ENCODE peak calls at places on chromosome 1, in seven cellular contexts. R is fibroblast of lung; Z is left lung; M is CD8-positive, alpha-beta T cell; J is heart right ventricle; F is PC-9; W is body of pancreas. B is an unnamed sample.

GRCh38 chr1:11143401-11143800 is 43.7 kb upstream of the EXOSC10 start:
- DNase-seq in R (no peak), J (no peak), W (no peak), F (no peak), Z (no peak), M (no peak), B (no peak)

GRCh38 chr1:52928083-52928404 is 968 bp downstream of the SCP2 start:
- DNase-seq in J (no peak), W (peak; percentile 36), F (no peak), Z (no peak), M (no peak), R (no peak), B (no peak)

GRCh38 chr1:83932281-83932680 is 66.7 kb downstream of the TTLL7 start:
- DNase-seq in F (no peak), J (no peak), Z (no peak), R (no peak), W (no peak), M (no peak), B (no peak)

GRCh38 chr1:30872033-30872947 is 36.3 kb downstream of the SDC3 start:
- DNase-seq in R (no peak), W (no peak), F (no peak), J (no peak), Z (no peak), M (no peak), B (no peak)

GRCh38 chr1:201756411-201756810 is 72.5 kb upstream of the IPO9 start:
- DNase-seq in J (no peak), W (no peak), M (no peak), F (no peak), R (peak; percentile 65), Z (no peak), B (no peak)

GRCh38 chr1:64975740-64976139 is 9.4 kb upstream of the JAK1 start:
- DNase-seq in F (no peak), J (no peak), Z (no peak), M (no peak), R (no peak), W (no peak), B (no peak)

GRCh38 chr1:8461341-8462110 is 143.6 kb downstream of the SLC45A1 start:
- DNase-seq in M (no peak), Z (no peak), W (no peak), F (no peak), J (no peak), R (no peak), B (no peak)

GRCh38 chr1:212664409-212665199 is 35.0 kb downstream of the BATF3 start:
- DNase-seq in J (no peak), M (no peak), W (no peak), R (no peak), Z (no peak), F (no peak), B (no peak)

GRCh38 chr1:235893840-235894239 is 27.1 kb upstream of the LYST start:
- DNase-seq in M (no peak), R (no peak), J (no peak), W (no peak), Z (no peak), F (peak; percentile 52), B (no peak)

GRCh38 chr1:156602557-156602993 is 1.3 kb upstream of the GPATCH4 start:
- DNase-seq in J (no peak), R (no peak), Z (no peak), F (no peak), W (no peak), M (no peak), B (no peak)
- TF ChIP-seq CTCF in J (peak; percentile 40), R (peak; percentile 32), Z (no peak), F (peak; percentile 41), W (peak; percentile 27), M (peak; percentile 27), B (peak; percentile 47)

DNA sequence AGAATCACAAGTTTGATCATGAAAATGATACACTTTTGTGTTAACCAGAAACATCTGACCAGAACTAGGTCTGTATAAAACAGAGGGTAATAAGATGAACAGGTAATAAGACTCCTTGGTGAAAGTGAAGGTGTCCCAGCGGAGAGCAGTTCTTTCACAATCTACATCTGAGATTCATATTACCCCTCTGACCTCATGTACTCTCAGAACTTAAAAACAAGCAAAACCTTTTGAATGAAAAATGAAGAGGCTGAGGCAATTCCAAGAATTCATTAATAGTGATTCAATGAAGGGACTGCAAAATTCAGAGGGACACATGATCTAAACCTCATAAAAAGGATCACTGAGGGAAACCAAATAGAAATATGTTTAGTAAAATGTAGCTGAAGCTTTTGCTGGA is 10.9 kb upstream of the MPZL1 start:
- DNase-seq in R (no peak), Z (no peak), J (no peak), F (no peak), M (no peak), W (no peak), B (no peak)
- H3K4me3 ChIP-seq in R (no peak overlapping the region), Z (no peak overlapping the region), J (no peak overlapping the region), F (no peak overlapping the region), M (no peak overlapping the region), W (no peak overlapping the region), B (no peak overlapping the region)

GRCh38 chr1:26771285-26771642 is 16.5 kb upstream of the PIGV start:
- DNase-seq in F (no peak), Z (no peak), J (no peak), M (no peak), R (no peak), W (no peak), B (no peak)

GRCh38 chr1:26771643-26772321 is 16.0 kb upstream of the PIGV start:
- DNase-seq in Z (peak; percentile 68), F (peak; percentile 89), J (peak; percentile 20), R (peak; percentile 99), M (no peak), W (no peak), B (no peak)

GRCh38 chr1:26772687-26773086 is 15.1 kb upstream of the PIGV start:
- DNase-seq in M (no peak), F (no peak), J (no peak), Z (no peak), R (peak; percentile 91), W (no peak), B (no peak)

GRCh38 chr1:26775666-26776065 is 12.1 kb upstream of the PIGV start:
- DNase-seq in Z (no peak), W (no peak), J (no peak), M (no peak), R (no peak), F (no peak), B (no peak)

GRCh38 chr1:26774462-26774861 is 13.3 kb upstream of the PIGV start:
- DNase-seq in F (no peak), Z (no peak), W (no peak), M (no peak), J (no peak), R (no peak), B (no peak)
- H3K36me3 ChIP-seq in F (peaks cover 11% of the 10 kb centered on the region), Z (peaks cover 3% of the 10 kb centered on the region), W (peaks cover 48% of the 10 kb centered on the region), M (peaks cover 75% of the 10 kb centered on the region), J (peaks cover 10% of the 10 kb centered on the region), R (peaks cover 25% of the 10 kb centered on the region), B (peaks cover 44% of the 10 kb centered on the region)

DNA sequence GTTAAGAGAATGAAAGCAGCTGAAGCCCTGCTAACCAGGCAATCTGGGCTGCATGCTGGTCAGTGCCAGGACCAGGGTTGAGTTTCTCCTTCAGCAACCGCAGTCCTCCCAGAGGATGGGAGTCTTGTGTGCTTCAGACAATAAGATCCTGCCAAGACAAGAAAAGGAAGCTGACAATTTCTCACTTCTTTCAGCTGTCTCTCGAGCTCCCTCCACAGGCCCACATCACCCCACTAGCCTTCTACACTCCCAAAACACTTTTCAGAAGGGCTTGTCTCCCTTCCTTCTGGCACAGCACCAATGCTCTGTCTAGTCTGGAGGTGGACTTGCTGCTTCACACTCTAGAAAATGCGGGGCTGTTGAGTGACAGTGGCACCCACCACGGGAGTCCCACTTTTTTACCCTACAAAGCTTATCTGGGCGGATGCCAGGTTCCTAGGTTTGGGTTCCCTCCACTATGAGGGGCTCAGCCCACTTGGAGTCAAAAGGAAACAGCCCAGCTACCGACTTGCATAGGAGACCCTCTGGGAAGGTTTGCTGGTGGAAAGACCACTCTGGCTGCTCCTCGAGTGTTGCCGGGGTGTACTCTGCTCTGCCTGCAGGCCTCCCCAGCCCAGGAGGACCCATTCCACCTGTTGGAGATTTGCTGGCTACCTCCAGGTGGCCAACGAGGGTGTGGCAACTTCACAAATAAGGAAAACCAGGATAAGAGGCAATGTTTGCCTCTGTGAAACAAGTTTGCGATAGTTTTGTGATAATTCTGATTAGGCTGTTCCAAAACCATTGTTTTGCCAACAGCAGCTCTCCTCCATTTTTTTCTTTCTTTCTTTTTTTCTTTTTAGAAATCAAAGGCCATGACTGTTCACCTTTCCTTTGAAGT is 68.9 kb downstream of the TENT5C start:
- DNase-seq in Z (no peak), R (no peak), F (peak; percentile 55), M (peak; percentile 62), W (peak; percentile 76), J (no peak), B (no peak)
- TF ChIP-seq CTCF in Z (no peak), R (peak; percentile 32), F (peak; percentile 51), M (peak; percentile 58), W (peak; percentile 52), J (peak; percentile 35), B (peak; percentile 82)

GRCh38 chr1:200034262-200034557 is 6.7 kb downstream of the NR5A2 start:
- DNase-seq in F (no peak), R (no peak), Z (no peak), J (no peak), M (no peak), W (no peak), B (no peak)

GRCh38 chr1:200035956-200036615 is 8.6 kb downstream of the NR5A2 start:
- DNase-seq in M (no peak), J (no peak), Z (no peak), F (no peak), W (peak; percentile 41), R (no peak), B (no peak)

GRCh38 chr1:200036616-200037270 is 9.2 kb downstream of the NR5A2 start:
- DNase-seq in R (no peak), Z (no peak), J (no peak), F (no peak), M (no peak), W (peak; percentile 91), B (no peak)

GRCh38 chr1:200034821-200035396 is 7.4 kb downstream of the NR5A2 start:
- DNase-seq in F (no peak), W (peak; percentile 48), Z (no peak), R (peak; percentile 48), J (no peak), M (no peak), B (no peak)

DNA sequence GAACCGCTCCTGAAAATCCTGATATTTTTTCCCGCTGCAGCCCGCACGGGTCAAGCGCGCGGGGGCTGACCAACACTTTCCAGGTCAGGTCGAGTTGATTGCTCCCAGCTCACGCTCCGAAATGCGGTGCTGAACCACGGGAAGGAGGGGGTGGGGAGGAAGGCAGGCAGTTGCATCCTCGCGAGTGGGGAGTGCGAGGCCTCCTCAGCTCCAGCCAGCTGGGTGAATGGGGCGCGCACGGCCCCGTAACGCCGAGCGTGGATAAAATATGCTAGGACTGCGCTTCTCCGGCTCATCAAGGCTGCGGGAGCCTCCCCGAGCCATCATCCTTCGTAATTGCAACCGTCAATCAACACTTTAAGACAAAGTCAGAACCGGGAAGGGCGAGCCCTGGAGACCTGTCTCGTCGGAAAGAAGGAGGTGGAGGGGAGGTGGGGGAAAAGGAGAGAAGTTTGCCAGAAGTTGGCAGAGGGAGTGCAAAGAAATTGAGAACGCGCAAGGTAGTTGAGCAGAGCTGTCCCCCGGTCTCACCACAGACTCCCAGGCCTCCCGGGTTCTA is 8.0 kb downstream of the NR5A2 start:
- DNase-seq in Z (no peak), M (no peak), J (no peak), W (no peak), F (no peak), R (no peak), B (no peak)
- H3K4me3 ChIP-seq in Z (no peak overlapping the region), M (no peak overlapping the region), J (peak overlapping the region; percentile 31), W (peak overlapping the region; percentile 26), F (no peak overlapping the region), R (peak overlapping the region; percentile 16), B (no peak overlapping the region)